ENCODE peak calls at places on chromosomes 2 and 18, in seven cellular contexts. I is foreskin keratinocyte; J is naive thymus-derived CD4-positive, alpha-beta T cell; B is aorta; W is A549; N is K562; M is MM.1S. S is an unnamed sample. For H3K4me1, the result is how much of the 10 kb centered on the place peaks cover.

GRCh38 chr2:199455533-199456382 is 2.0 kb downstream of the SATB2 start:
- DNase-seq in I (no peak), J (no peak), B (peak), W (peak), N (peak), M (no peak), S (no peak)

GRCh38 chr2:70362661-70363060 is 60.8 kb upstream of the FAM136A start:
- DNase-seq in I (no peak), J (no peak), B (no peak), W (peak), N (no peak), M (no peak), S (no peak)

GRCh38 chr2:65057391-65058052 is 1.3 kb downstream of the CEP68 start:
- DNase-seq in I (peak), J (peak), B (no peak), W (no peak), N (no peak), M (no peak), S (peak)

GRCh38 chr2:147696426-147696825 is 148.4 kb upstream of the ACVR2A start:
- DNase-seq in I (peak), J (no peak), B (no peak), W (no peak), N (no peak), M (no peak), S (no peak)

GRCh38 chr2:67399831-67400489 is 2.8 kb downstream of the ETAA1 start:
- DNase-seq in I (no peak), J (no peak), B (no peak), W (no peak), N (no peak), M (no peak), S (no peak)

GRCh38 chr18:35172009-35172408 is 68.8 kb upstream of the ZNF397 start:
- DNase-seq in I (no peak), J (no peak), B (no peak), W (no peak), N (no peak), M (no peak), S (no peak)

GRCh38 chr2:121722479-121722878 is 14.2 kb downstream of the NIFK start:
- DNase-seq in I (peak), J (no peak), B (no peak), W (peak), N (no peak), M (no peak), S (no peak)

GRCh38 chr2:31239842-31240198 is 5.9 kb downstream of the EHD3 start:
- DNase-seq in I (no peak), J (no peak), B (peak), W (no peak), N (no peak), M (no peak), S (no peak)

GRCh38 chr2:188773075-188773474 is 201.1 kb upstream of the COL3A1 start:
- DNase-seq in I (peak), J (no peak), B (no peak), W (no peak), N (no peak), M (no peak), S (no peak)

GRCh38 chr2:113818382-113818951 is 62.0 kb upstream of the SLC35F5 start:
- DNase-seq in I (peak), J (no peak), B (no peak), W (peak), N (peak), M (no peak), S (no peak)

GRCh38 chr2:208186465-208186864 is 3.4 kb downstream of the C2orf80 start:
- DNase-seq in I (no peak), J (no peak), B (no peak), W (no peak), N (no peak), M (no peak), S (no peak)
- H3K4me1 ChIP-seq in I (under half), J (under half), B (under half), W (under half), N (under half), M (under half), S (under half)

GRCh38 chr18:11996907-11997306 is 15.6 kb downstream of the IMPA2 start:
- DNase-seq in I (no peak), J (no peak), B (no peak), W (no peak), N (no peak), M (no peak), S (no peak)
- H3K27ac ChIP-seq in I (no peak), J (no peak), B (no peak), W (peak), N (no peak), M (no peak), S (no peak)

GRCh38 chr2:207385076-207385475 is 144.7 kb upstream of the CREB1 start:
- DNase-seq in I (no peak), J (no peak), B (no peak), W (no peak), N (no peak), M (no peak), S (no peak)
- H3K4me1 ChIP-seq in I (under half), J (under half), B (under half), W (under half), N (under half), M (under half), S (under half)

GRCh38 chr2:43103093-43103404 is 123.4 kb downstream of the ZFP36L2 start:
- DNase-seq in I (peak), J (no peak), B (no peak), W (no peak), N (no peak), M (no peak), S (no peak)

GRCh38 chr2:43101751-43102150 is 124.7 kb downstream of the ZFP36L2 start:
- DNase-seq in I (no peak), J (no peak), B (no peak), W (no peak), N (no peak), M (no peak), S (no peak)

GRCh38 chr2:43104106-43104505 is 122.3 kb downstream of the ZFP36L2 start:
- DNase-seq in I (no peak), J (no peak), B (no peak), W (no peak), N (no peak), M (no peak), S (no peak)

GRCh38 chr2:43100883-43101662 is 125.3 kb downstream of the ZFP36L2 start:
- DNase-seq in I (no peak), J (no peak), B (peak), W (no peak), N (no peak), M (no peak), S (no peak)

GRCh38 chr2:43102366-43103092 is 123.9 kb downstream of the ZFP36L2 start:
- DNase-seq in I (no peak), J (no peak), B (no peak), W (no peak), N (no peak), M (no peak), S (no peak)
- H3K27ac ChIP-seq in I (peak), J (no peak), B (peak), W (peak), N (no peak), M (no peak), S (no peak)

GRCh38 chr2:37388074-37388473 is 43.6 kb downstream of the QPCT start:
- DNase-seq in I (peak), J (no peak), B (no peak), W (no peak), N (no peak), M (no peak), S (no peak)
- H3K4me1 ChIP-seq in I (under half), J (under half), B (under half), W (under half), N (under half), M (half or more), S (under half)

DNA sequence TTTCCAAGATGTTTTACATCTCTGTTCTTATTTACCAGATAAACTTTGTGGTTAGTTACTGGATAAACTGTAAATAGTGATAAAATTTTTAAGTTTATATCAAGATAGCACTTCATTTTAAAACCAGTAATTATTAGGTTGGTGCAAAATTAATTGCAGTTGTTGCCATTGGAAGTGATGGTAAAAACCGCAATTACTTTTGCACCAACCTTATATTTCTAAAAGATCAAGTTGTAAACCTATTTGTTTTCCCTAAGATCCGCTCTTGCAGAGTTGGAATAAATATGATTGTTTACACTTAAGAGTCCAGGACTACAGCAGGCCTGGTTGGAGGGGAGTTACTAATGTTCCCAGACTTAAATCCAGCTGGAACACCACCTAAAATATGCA is 479 bp upstream of the AOX1 start:
- DNase-seq in I (no peak), J (no peak), B (no peak), W (no peak), N (no peak), M (no peak), S (no peak)
- H3K27ac ChIP-seq in I (no peak), J (no peak), B (no peak), W (no peak), N (no peak), M (no peak), S (no peak)

GRCh38 chr2:217789003-217789735 is 213.6 kb downstream of the TNS1 start:
- DNase-seq in I (no peak), J (peak), B (peak), W (peak), N (peak), M (peak), S (peak)

GRCh38 chr2:217790195-217790594 is 212.6 kb downstream of the TNS1 start:
- DNase-seq in I (no peak), J (peak), B (no peak), W (no peak), N (no peak), M (no peak), S (peak)

GRCh38 chr2:217787160-217787877 is 215.5 kb downstream of the TNS1 start:
- DNase-seq in I (no peak), J (no peak), B (no peak), W (no peak), N (no peak), M (no peak), S (no peak)

GRCh38 chr2:217789736-217790181 is 213.0 kb downstream of the TNS1 start:
- DNase-seq in I (no peak), J (no peak), B (no peak), W (no peak), N (no peak), M (no peak), S (no peak)

DNA sequence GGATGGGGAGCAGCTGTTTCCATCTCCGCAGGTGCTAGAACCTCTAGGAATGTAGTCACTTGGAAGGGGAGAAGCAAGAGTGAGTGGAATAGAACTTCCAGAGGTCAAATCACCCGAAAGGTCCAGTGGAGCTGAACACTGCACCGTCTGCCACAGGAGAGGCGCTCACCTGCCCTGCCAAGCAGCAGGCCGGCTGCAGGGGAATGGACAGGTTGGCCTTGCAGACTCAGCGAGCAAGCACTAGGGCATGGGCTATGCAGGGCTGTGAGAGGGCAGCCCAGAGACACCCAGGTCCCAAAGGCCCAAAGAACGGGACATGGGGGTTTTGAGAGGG is 214.2 kb downstream of the TNS1 start:
- DNase-seq in I (no peak), J (no peak), B (no peak), W (no peak), N (no peak), M (no peak), S (no peak)
- H3K4me1 ChIP-seq in I (under half), J (under half), B (under half), W (under half), N (under half), M (under half), S (under half)

DNA sequence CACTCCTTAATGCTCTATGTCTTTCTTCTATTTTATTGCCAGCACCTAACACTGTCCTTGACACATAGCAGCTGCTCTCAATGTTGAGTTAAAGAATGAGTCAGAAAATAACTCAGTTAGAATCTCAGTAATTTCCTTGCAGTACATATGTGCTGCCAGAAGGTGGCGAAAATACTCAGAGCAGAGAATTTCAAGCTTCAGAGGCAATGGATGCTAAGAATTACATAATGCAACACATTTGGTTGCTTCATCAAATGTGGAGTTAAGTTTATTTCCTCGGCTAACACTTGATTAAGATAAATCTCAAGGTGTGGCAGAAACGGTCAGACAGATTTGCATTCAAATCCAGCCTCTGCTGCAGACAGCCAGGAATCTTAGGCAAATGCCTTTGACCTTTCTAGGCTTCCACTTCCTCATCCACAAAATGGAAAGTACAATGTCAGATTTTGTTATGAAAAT is 105.6 kb downstream of the VSNL1 start:
- DNase-seq in I (peak), J (no peak), B (no peak), W (peak), N (peak), M (peak), S (no peak)
- H3K27ac ChIP-seq in I (no peak), J (no peak), B (no peak), W (peak), N (no peak), M (no peak), S (no peak)

DNA sequence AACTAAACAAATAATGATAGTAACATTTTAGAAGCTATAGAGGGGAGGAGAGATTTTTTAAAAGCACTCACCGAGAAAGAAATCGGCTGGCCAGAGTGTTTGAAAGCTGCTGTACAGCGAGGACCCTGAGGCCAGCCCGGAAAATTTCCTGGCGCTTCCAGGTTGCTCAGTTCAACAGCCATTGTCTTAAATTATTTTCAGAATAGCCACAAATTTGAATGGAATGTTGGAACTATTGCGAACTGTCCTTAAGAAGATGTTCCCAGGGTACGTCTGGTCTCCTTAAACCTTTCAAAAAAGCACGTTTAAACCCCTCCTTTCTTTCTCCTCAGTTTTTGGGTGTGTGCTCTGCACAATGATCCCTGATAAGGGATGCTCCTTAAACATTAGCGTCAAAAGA is 14.4 kb upstream of the LPIN2 start:
- DNase-seq in I (no peak), J (no peak), B (no peak), W (no peak), N (no peak), M (no peak), S (no peak)
- H3K4me1 ChIP-seq in I (under half), J (under half), B (under half), W (under half), N (under half), M (under half), S (under half)